ENCODE peak calls at places on chromosomes 2 and 18, in eight cellular contexts. D, J, V, H, N, E, O and I are unnamed samples.
A peak's percentile ranks its signal among the peaks of the same experiment; 100 is the strongest.

GRCh38 chr2:184205048-184205596 is 393.2 kb upstream of the ZNF804A start:
- DNase-seq in D (no peak), J (no peak), V (no peak), H (no peak), N (no peak), E (no peak), O (no peak), I (no peak)

GRCh38 chr18:67109535-67109934 is 407.0 kb downstream of the DSEL start:
- DNase-seq in D (no peak), J (no peak), V (no peak), H (no peak), N (no peak), E (no peak), O (no peak), I (no peak)

GRCh38 chr2:239469101-239469960 is 68.5 kb upstream of the HDAC4 start:
- DNase-seq in D (no peak), J (peak; percentile 21), V (no peak), H (no peak), N (no peak), E (no peak), O (no peak), I (no peak)

GRCh38 chr2:224147174-224147573 is 108.1 kb upstream of the SERPINE2 start:
- DNase-seq in D (peak; percentile 30), J (no peak), V (no peak), H (peak; percentile 27), N (peak; percentile 24), E (no peak), O (no peak), I (no peak)

GRCh38 chr2:197675711-197676188 is 363 bp upstream of the RFTN2 start:
- DNase-seq in D (peak; percentile 76), J (no peak), V (no peak), H (no peak), N (no peak), E (no peak), O (no peak), I (no peak)

GRCh38 chr18:50877545-50878265 is 1.2 kb upstream of the ME2 start:
- DNase-seq in D (no peak), J (no peak), V (no peak), H (no peak), N (no peak), E (no peak), O (no peak), I (no peak)

GRCh38 chr2:19540739-19541503 is 182.5 kb upstream of the OSR1 start:
- DNase-seq in D (peak; percentile 91), J (no peak), V (no peak), H (peak; percentile 79), N (peak; percentile 56), E (no peak), O (no peak), I (no peak)

GRCh38 chr18:23063502-23063901 is 71.8 kb upstream of the CABLES1 start:
- DNase-seq in D (no peak), J (no peak), V (no peak), H (no peak), N (no peak), E (no peak), O (no peak), I (no peak)

GRCh38 chr18:76530846-76531245 is 35.8 kb upstream of the ZNF516 start:
- DNase-seq in D (no peak), J (no peak), V (no peak), H (no peak), N (no peak), E (no peak), O (no peak), I (no peak)

GRCh38 chr2:227406177-227407031 is 18.7 kb upstream of the SCYGR1 start:
- DNase-seq in D (peak; percentile 99), J (peak; percentile 73), V (no peak), H (peak; percentile 98), N (peak; percentile 94), E (no peak), O (peak; percentile 83), I (peak; percentile 66)

GRCh38 chr2:111522231-111522768 is 361.7 kb downstream of the ANAPC1 start:
- DNase-seq in D (peak; percentile 81), J (no peak), V (no peak), H (no peak), N (no peak), E (no peak), O (no peak), I (no peak)

GRCh38 chr2:77999376-77999775 is 477.2 kb upstream of the LRRTM4 start:
- DNase-seq in D (no peak), J (no peak), V (no peak), H (no peak), N (no peak), E (no peak), O (no peak), I (no peak)

GRCh38 chr2:230411484-230412368 is 4.3 kb upstream of the SP100 start:
- DNase-seq in D (peak; percentile 64), J (peak; percentile 64), V (peak; percentile 83), H (peak; percentile 30), N (no peak), E (no peak), O (peak; percentile 58), I (peak; percentile 58)

GRCh38 chr2:190859347-190860297 is 21.0 kb upstream of the GLS start:
- DNase-seq in D (peak; percentile 62), J (no peak), V (no peak), H (peak; percentile 23), N (no peak), E (no peak), O (no peak), I (no peak)
- H3K4me1 ChIP-seq in D (peaks cover 24% of the 10 kb centered on the region), J (peaks cover 14% of the 10 kb centered on the region), V (peaks cover 7% of the 10 kb centered on the region), H (peaks cover 78% of the 10 kb centered on the region), N (peaks cover 6% of the 10 kb centered on the region), E (no peaks in the 10 kb centered on the region), O (peaks cover 12% of the 10 kb centered on the region), I (peaks cover 22% of the 10 kb centered on the region)

DNA sequence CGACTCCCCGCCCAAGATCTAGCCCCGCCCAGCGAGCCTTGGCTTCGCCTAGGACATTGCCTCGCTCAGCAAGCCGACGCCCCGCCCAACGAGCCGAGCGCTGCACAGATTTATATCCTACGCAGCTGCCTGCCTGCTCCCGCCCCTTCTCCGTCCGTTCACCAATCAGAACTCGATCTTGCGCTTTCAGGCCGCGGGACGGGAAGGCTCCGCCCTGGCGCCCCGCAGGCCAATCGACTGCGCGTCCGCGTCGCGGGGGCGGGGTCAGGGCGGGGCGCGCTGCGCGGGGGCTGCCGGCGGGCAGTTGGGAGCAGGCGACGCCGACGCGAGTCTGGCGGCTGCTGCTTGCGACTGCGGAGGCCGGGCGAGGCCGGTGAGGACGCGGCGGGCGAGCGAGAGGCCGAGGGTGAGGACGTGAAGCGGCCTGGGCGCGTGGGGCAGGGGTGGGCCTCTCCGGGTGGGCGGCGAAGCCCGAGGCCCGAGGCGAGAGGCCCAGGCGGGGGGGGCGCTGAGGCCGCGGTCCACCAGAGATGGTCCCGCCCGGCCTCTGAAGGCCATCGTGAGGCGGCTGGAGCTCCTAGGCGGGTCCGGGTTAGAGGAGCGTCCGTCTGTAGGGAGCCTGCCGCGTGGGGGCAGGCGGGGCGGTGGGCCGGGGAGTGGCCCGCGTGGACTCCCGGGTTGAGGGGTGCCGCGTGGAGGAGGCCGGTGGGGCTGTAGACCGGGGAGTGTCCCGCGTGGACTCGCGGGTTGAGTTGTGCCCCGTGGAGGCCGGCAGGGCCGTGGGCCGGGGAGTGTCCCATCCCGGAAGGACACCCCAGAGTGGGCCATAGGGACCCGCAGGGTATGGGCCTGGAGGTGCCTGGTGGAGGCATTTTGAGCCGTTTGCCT is at the start of gene FARP2:
- DNase-seq in D (peak; percentile 98), J (peak; percentile 100), V (peak; percentile 100), H (peak; percentile 98), N (peak; percentile 94), E (peak; percentile 98), O (peak; percentile 100), I (peak; percentile 100)
- TF ChIP-seq POLR2A in D (peak; percentile 93), J (no peak), V (no peak), H (peak; percentile 87), N (no peak), E (peak; percentile 41), O (peak; percentile 66), I (peak; percentile 85)

DNA sequence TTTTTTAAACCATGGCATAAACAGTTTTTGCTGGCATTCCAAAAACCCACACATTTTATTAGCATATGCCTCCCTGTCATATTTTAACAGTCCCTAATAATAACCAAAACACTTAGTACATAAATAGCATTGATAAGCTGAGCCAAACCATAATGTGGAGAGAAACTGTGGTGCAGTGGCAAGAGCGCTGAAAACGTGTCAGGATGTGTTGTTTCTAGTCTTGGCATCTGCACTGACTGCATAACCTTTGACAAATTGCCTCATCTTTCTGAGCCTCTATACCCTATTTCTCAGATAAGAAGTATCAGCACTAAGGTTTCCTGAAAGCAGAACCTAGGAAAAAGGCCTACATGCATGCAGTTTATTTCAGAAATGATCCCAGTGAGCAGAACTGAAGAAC is 41.4 kb downstream of the RAD51AP2 start:
- DNase-seq in D (no peak), J (no peak), V (no peak), H (no peak), N (no peak), E (no peak), O (no peak), I (no peak)
- H3K4me3 ChIP-seq in D (no peak overlapping the region), J (no peak overlapping the region), V (no peak overlapping the region), H (no peak overlapping the region), N (no peak overlapping the region), E (no peak overlapping the region), O (no peak overlapping the region), I (no peak overlapping the region)

GRCh38 chr18:58868440-58868839 is 3.8 kb downstream of the ZNF532 start:
- DNase-seq in D (no peak), J (no peak), V (no peak), H (no peak), N (no peak), E (no peak), O (no peak), I (no peak)

GRCh38 chr18:58867281-58867961 is 2.7 kb downstream of the ZNF532 start:
- DNase-seq in D (no peak), J (no peak), V (no peak), H (no peak), N (no peak), E (no peak), O (no peak), I (peak; percentile 33)

GRCh38 chr18:58870621-58871020 is 5.9 kb downstream of the ZNF532 start:
- DNase-seq in D (no peak), J (no peak), V (no peak), H (no peak), N (no peak), E (no peak), O (no peak), I (no peak)

GRCh38 chr18:58871514-58872490 is 7.1 kb downstream of the ZNF532 start:
- DNase-seq in D (peak; percentile 36), J (no peak), V (no peak), H (no peak), N (no peak), E (no peak), O (no peak), I (no peak)

GRCh38 chr18:58870130-58870529 is 5.5 kb downstream of the ZNF532 start:
- DNase-seq in D (peak; percentile 35), J (no peak), V (no peak), H (no peak), N (no peak), E (no peak), O (no peak), I (peak; percentile 23)
- H3K4me1 ChIP-seq in D (peaks cover 31% of the 10 kb centered on the region), J (peaks cover 46% of the 10 kb centered on the region), V (peaks cover 44% of the 10 kb centered on the region), H (peaks cover 16% of the 10 kb centered on the region), N (no peaks in the 10 kb centered on the region), E (peaks cover 25% of the 10 kb centered on the region), O (no peaks in the 10 kb centered on the region), I (peaks cover 32% of the 10 kb centered on the region)